ENCODE peak calls at places on chromosome 14, in ten cellular contexts. A is stomach, W is IMR-90, G is heart left ventricle, L is H1, Q is NB4, Y is endothelial cell of umbilical vein, I is right lobe of liver, O is body of pancreas, S is A549. U is an unnamed sample.

GRCh38 chr14:90381999-90382451 is 14.8 kb upstream of the CALM1 start:
- DNase-seq in A (peak; percentile 73), W (no peak), G (peak; percentile 57), L (no peak), Q (no peak), Y (no peak), I (peak; percentile 87), O (peak; percentile 89), S (no peak), U (no peak)

GRCh38 chr14:72643317-72643801 is 250.5 kb downstream of the DPF3 start:
- DNase-seq in A (no peak), W (peak; percentile 99), G (peak; percentile 74), L (peak; percentile 36), Q (no peak), Y (peak; percentile 96), I (no peak), O (no peak), S (peak; percentile 67), U (peak; percentile 97)

GRCh38 chr14:89240414-89240813 is 176.6 kb downstream of the FOXN3 start:
- DNase-seq in A (no peak), W (peak; percentile 87), G (no peak), L (no peak), Q (no peak), Y (peak; percentile 22), I (no peak), O (no peak), S (no peak), U (no peak)

GRCh38 chr14:78701246-78701645 is 531.1 kb downstream of the NRXN3 start:
- DNase-seq in A (no peak), W (peak; percentile 25), G (no peak), L (no peak), Q (no peak), Y (no peak), I (no peak), O (no peak), S (no peak), U (no peak)

GRCh38 chr14:63918411-63918810 is 65.6 kb downstream of the SYNE2 start:
- DNase-seq in A (no peak), W (no peak), G (no peak), L (no peak), Q (no peak), Y (no peak), I (no peak), O (no peak), S (no peak), U (no peak)

GRCh38 chr14:71362920-71363584 is 455.8 kb downstream of the PCNX1 start:
- DNase-seq in A (no peak), W (peak; percentile 73), G (no peak), L (no peak), Q (peak; percentile 37), Y (no peak), I (no peak), O (no peak), S (no peak), U (no peak)

GRCh38 chr14:85531594-85532391 is 1.8 kb downstream of the FLRT2 start:
- DNase-seq in A (peak; percentile 26), W (peak; percentile 80), G (peak; percentile 51), L (no peak), Q (no peak), Y (peak; percentile 92), I (peak; percentile 49), O (peak; percentile 69), S (peak; percentile 32), U (no peak)

GRCh38 chr14:72629534-72629933 is 264.4 kb downstream of the DPF3 start:
- DNase-seq in A (no peak), W (no peak), G (no peak), L (no peak), Q (no peak), Y (no peak), I (no peak), O (no peak), S (no peak), U (no peak)

GRCh38 chr14:61174395-61175386 is 106.4 kb downstream of the TMEM30B start:
- DNase-seq in A (no peak), W (peak; percentile 82), G (no peak), L (no peak), Q (peak; percentile 7), Y (no peak), I (no peak), O (no peak), S (no peak), U (no peak)

GRCh38 chr14:99572173-99572999 is 31.6 kb downstream of the CCDC85C start:
- DNase-seq in A (no peak), W (no peak), G (no peak), L (no peak), Q (no peak), Y (no peak), I (peak; percentile 78), O (peak; percentile 55), S (no peak), U (no peak)

GRCh38 chr14:68814376-68815287 is 21.8 kb upstream of the ZFP36L1 start:
- DNase-seq in A (no peak), W (peak; percentile 68), G (peak; percentile 51), L (no peak), Q (peak; percentile 58), Y (peak; percentile 70), I (peak; percentile 58), O (peak; percentile 57), S (peak; percentile 78), U (no peak)

GRCh38 chr14:61368061-61368710 is 46.8 kb downstream of the PRKCH start:
- DNase-seq in A (no peak), W (no peak), G (no peak), L (no peak), Q (no peak), Y (no peak), I (no peak), O (no peak), S (no peak), U (no peak)

GRCh38 chr14:23056956-23057756 is at the start of gene CDH24:
- DNase-seq in A (peak; percentile 80), W (peak; percentile 57), G (peak; percentile 78), L (no peak), Q (peak; percentile 84), Y (peak; percentile 62), I (peak; percentile 77), O (peak; percentile 76), S (peak; percentile 64), U (peak; percentile 63)

GRCh38 chr14:73762375-73762822 is 48.2 kb upstream of the PNMA1 start:
- DNase-seq in A (no peak), W (no peak), G (no peak), L (no peak), Q (no peak), Y (no peak), I (no peak), O (no peak), S (no peak), U (no peak)

GRCh38 chr14:94395900-94396574 is 7.6 kb upstream of the SERPINA1 start:
- DNase-seq in A (peak; percentile 62), W (no peak), G (no peak), L (no peak), Q (no peak), Y (no peak), I (peak; percentile 59), O (peak; percentile 60), S (no peak), U (no peak)
- TF ChIP-seq POLR2A in A (no peak), W (no peak), G (no peak), L (no peak), Q (no peak), Y (no peak), I (peak; percentile 38), O (no peak), S (no peak), U (no peak)

GRCh38 chr14:20683896-20684661 is at the start of gene RNASE4:
- DNase-seq in A (peak; percentile 92), W (peak; percentile 93), G (peak; percentile 80), L (no peak), Q (peak; percentile 87), Y (peak; percentile 88), I (peak; percentile 89), O (peak; percentile 86), S (peak; percentile 71), U (no peak)
- TF ChIP-seq POLR2A in A (no peak), W (peak; percentile 72), G (peak; percentile 63), L (no peak), Q (peak; percentile 25), Y (peak; percentile 47), I (peak; percentile 80), O (peak; percentile 81), S (peak; percentile 26), U (peak; percentile 53)

GRCh38 chr14:104690266-104690711 is 871 bp downstream of the INF2 start:
- DNase-seq in A (peak; percentile 70), W (no peak), G (no peak), L (no peak), Q (no peak), Y (no peak), I (no peak), O (no peak), S (no peak), U (no peak)
- TF ChIP-seq POLR2A in A (no peak), W (no peak), G (no peak), L (no peak), Q (no peak), Y (no peak), I (no peak), O (peak; percentile 8), S (no peak), U (no peak)

DNA sequence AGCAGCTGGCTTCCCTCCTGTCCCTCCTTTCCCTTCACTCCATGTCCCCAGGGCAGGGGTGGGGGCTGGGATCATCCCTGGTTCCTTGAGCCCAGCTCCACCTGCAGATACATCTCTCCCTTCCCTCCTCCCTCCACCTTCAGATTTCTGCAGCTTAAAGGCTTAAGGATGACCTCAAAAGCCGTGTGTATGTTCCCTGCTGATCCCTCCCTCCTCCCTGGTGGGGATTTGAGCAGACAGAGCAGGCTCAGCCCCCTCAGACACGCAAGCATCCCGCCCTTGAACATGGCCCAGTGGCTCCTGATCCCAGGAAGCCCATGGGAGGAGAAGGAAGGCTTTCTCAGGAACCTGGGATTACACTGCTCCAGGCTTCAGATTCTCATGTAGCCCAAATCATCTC is 82.9 kb upstream of the RIN3 start:
- DNase-seq in A (no peak), W (no peak), G (no peak), L (no peak), Q (no peak), Y (no peak), I (no peak), O (no peak), S (no peak), U (no peak)
- TF ChIP-seq POLR2A in A (no peak), W (no peak), G (no peak), L (no peak), Q (no peak), Y (no peak), I (no peak), O (no peak), S (no peak), U (no peak)